ENCODE peak calls at places on chromosomes 5 and 9, in seven cellular contexts. J is prostate gland, K is HepG2, M is GM12878, Q is HCT116, Z is H1, Y is SK-N-MC. X is an unnamed sample.

GRCh38 chr5:146176805-146177204 is 5.6 kb downstream of the LARS1 start:
- DNase-seq in M (no peak), Z (no peak), K (no peak), Y (no peak), J (no peak), Q (no peak), X (no peak)

GRCh38 chr9:32378496-32378895 is 5.9 kb upstream of the ACO1 start:
- DNase-seq in K (peak; percentile 76), J (peak; percentile 20), Y (peak; percentile 68), M (peak; percentile 40), Z (no peak), Q (peak; percentile 71), X (no peak)

GRCh38 chr9:96189995-96190394 is 112.0 kb downstream of the HSD17B3 start:
- DNase-seq in J (no peak), Z (no peak), K (no peak), Y (no peak), Q (no peak), M (no peak), X (no peak)

GRCh38 chr5:1132570-1132969 is 20.7 kb upstream of the SLC12A7 start:
- DNase-seq in Z (no peak), J (no peak), M (no peak), Y (no peak), Q (no peak), K (no peak), X (no peak)

GRCh38 chr5:88515881-88516819 is 247.5 kb upstream of the TMEM161B start:
- DNase-seq in M (no peak), Y (no peak), Z (no peak), K (no peak), Q (no peak), J (no peak), X (no peak)

GRCh38 chr5:35143841-35144240 is 86.4 kb downstream of the PRLR start:
- DNase-seq in Q (no peak), J (no peak), M (no peak), Z (no peak), Y (no peak), K (no peak), X (no peak)

GRCh38 chr5:53679261-53679660 is 118.8 kb downstream of the NDUFS4 start:
- DNase-seq in M (no peak), K (no peak), Z (no peak), Y (no peak), Q (no peak), J (no peak), X (no peak)

GRCh38 chr9:126407125-126407870 is 80.7 kb downstream of the MVB12B start:
- DNase-seq in J (no peak), Q (no peak), Z (no peak), K (no peak), Y (no peak), M (no peak), X (no peak)

GRCh38 chr9:84207443-84208032 is 133.0 kb downstream of the SLC28A3 start:
- DNase-seq in K (no peak), J (no peak), Q (no peak), Z (no peak), Y (no peak), M (no peak), X (no peak)

GRCh38 chr5:72511371-72512178 is 4.4 kb upstream of the ZNF366 start:
- DNase-seq in Q (no peak), M (no peak), Y (no peak), J (no peak), Z (no peak), K (no peak), X (no peak)

GRCh38 chr5:72746736-72747135 is 69.7 kb upstream of the TNPO1 start:
- DNase-seq in K (no peak), Q (no peak), Y (no peak), J (no peak), M (no peak), Z (no peak), X (no peak)

GRCh38 chr9:78620764-78621163 is 323.8 kb downstream of the PSAT1 start:
- DNase-seq in Q (no peak), K (no peak), J (no peak), Y (no peak), M (no peak), Z (no peak), X (no peak)

GRCh38 chr9:98869078-98869745 is 61.7 kb downstream of the GALNT12 start:
- DNase-seq in Z (no peak), K (no peak), Y (no peak), M (no peak), Q (no peak), J (no peak), X (no peak)

GRCh38 chr9:17052626-17053025 is 82.2 kb upstream of the CNTLN start:
- DNase-seq in Z (no peak), M (no peak), J (no peak), Q (no peak), Y (no peak), K (no peak), X (no peak)

GRCh38 chr5:43315697-43316096 is 2.5 kb upstream of the HMGCS1 start:
- DNase-seq in Q (no peak), M (no peak), K (no peak), Z (no peak), J (no peak), Y (no peak), X (no peak)

GRCh38 chr5:60372786-60373185 is 327.2 kb downstream of the DEPDC1B start:
- DNase-seq in Y (no peak), K (peak; percentile 33), M (no peak), Z (no peak), Q (no peak), J (no peak), X (no peak)

GRCh38 chr5:68565427-68565826 is 349.9 kb downstream of the PIK3R1 start:
- DNase-seq in M (peak; percentile 55), K (no peak), Z (no peak), Q (no peak), J (no peak), Y (no peak), X (no peak)

GRCh38 chr9:123445116-123445515 is 89.1 kb downstream of the CRB2 start:
- DNase-seq in J (no peak), Q (no peak), Z (no peak), K (no peak), Y (no peak), M (no peak), X (no peak)

GRCh38 chr9:134624827-134625181 is 16.8 kb upstream of the COL5A1 start:
- DNase-seq in J (no peak), M (no peak), K (no peak), Q (peak; percentile 18), Z (no peak), Y (no peak), X (peak; percentile 50)

GRCh38 chr9:110615526-110615925 is 36.0 kb upstream of the SVEP1 start:
- DNase-seq in Y (no peak), K (no peak), Z (no peak), Q (no peak), J (no peak), M (no peak), X (no peak)

GRCh38 chr5:135535820-135536801 is at the start of gene NEUROG1:
- DNase-seq in M (no peak), Q (no peak), J (no peak), Z (no peak), Y (no peak), K (no peak), X (no peak)

DNA sequence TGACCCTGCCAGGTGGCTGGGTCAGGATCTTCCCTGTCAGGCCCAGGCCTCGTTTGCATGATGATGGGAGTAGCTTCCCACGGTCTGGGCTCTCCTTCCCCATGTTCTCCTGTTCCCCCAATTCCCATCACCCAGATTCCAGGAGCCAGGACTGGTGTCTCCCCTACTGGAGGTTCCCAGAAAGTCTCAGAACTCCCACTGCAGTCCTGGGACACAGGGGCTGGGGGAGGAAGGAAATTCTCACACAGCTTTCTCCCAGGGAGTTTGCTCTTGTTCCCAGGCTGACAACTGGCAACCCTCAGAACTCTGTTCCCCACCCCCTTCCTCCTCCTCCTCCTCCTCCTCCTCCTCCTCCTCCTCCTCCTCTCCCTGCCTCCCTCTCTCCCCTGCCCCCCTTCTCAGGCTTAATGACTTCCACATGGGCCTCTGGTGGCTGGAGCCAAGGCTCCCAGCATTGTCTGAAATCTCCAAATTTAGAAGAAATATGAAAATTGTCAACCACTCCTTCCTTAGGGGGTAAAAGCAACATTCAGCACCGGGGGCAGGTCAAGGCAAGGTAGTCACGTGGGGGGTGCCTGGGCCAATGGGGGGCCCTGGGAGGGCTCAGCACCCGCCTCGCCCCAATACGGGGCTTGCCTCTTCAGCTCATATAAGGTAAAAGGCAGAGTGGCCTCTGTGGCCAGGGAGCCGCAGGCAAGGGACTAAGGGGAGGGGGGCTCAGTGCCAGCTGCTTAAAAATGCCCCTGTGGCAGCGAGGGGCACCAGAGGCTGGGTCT is 27.3 kb upstream of the IL17B start:
- DNase-seq in Q (no peak), Z (no peak), K (no peak), M (no peak), J (no peak), Y (peak; percentile 30), X (peak; percentile 99)
- TF ChIP-seq POLR2AphosphoS5 in Q (no peak), Z (no peak), K (no peak), M (no peak), J (peak; percentile 63), Y (no peak), X (peak; percentile 99)

DNA sequence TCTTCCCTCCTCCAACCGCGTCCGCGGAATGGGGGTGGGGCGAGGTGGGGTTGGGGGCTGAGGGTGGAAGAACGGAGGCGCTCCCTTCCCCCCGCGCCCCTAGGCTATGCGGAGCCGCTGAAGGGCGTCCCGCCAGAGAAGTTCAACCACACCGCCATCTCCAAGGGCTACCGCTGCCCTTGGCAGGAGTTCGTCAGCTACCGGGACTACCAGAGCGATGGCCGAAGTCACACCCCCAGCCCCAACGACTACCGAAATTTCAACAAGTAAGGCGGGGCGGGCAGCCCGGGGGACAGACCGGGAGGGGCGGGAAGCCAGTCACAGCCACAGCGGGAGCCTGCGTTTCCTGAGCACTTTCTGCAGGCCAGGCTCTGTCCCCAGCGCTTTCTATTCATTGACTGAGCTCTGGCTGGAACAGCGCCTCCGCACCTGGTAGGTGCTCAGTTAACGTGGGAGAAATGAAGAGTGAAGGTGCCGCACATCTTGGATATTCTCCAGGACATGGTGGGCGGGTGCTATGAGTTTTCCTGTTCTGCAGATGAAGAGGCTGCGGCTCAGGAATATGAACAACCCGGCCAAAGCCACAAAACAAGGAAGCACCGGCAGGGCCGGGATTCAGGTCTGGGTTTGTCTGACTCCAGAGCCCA is 11.3 kb downstream of the MYOZ3 start:
- DNase-seq in K (no peak), M (no peak), Q (no peak), J (peak; percentile 22), Z (peak; percentile 58), Y (no peak), X (peak; percentile 79)
- TF ChIP-seq POLR2AphosphoS5 in K (no peak), M (no peak), Q (no peak), J (no peak), Z (peak; percentile 7), Y (no peak), X (no peak)

GRCh38 chr9:76615149-76615548 is 149.1 kb upstream of the PCA3 start:
- DNase-seq in Q (no peak), J (peak; percentile 9), M (no peak), Z (no peak), K (peak; percentile 8), Y (no peak), X (no peak)
- TF ChIP-seq POLR2AphosphoS5 in Q (no peak), J (peak; percentile 30), M (no peak), Z (no peak), K (no peak), Y (no peak), X (no peak)

DNA sequence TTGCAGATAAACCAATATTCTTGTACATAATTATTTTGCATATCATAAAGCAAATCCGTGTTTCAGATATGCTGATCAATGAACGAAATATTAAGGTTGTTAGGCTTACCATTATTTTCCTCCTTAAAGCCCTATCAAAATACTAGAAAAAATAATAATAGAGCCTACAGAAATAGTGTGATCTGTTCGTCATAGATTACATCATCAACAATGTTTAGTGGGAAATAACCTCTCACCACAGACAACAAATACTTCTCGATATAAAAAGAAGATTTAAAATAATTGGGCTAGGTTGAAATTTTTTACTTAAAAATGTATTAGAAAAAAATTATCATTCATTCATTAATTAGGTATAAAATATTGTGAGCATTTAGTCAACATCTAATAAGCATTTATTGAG is 71.0 kb upstream of the ADCY2 start:
- DNase-seq in Q (no peak), M (no peak), Z (no peak), Y (no peak), J (no peak), K (no peak), X (no peak)
- TF ChIP-seq POLR2AphosphoS5 in Q (no peak), M (no peak), Z (no peak), Y (no peak), J (no peak), K (no peak), X (no peak)